ENCODE peak calls at places on chromosomes 2 and 18, in nine cellular contexts. L, N, F, I, T, B, P, O and R are unnamed samples.

GRCh38 chr2:21220930-21221329 is 97.2 kb downstream of the TDRD15 start:
- DNase-seq in L (no peak), N (no peak), F (no peak), I (no peak), T (no peak), B (peak), P (no peak), O (no peak), R (no peak)

GRCh38 chr2:97906309-97906708 is 89.4 kb downstream of the TMEM131 start:
- DNase-seq in L (no peak), N (no peak), F (no peak), I (no peak), T (no peak), B (no peak), P (no peak), O (no peak), R (no peak)

GRCh38 chr2:30178618-30179404 is 32.0 kb downstream of the YPEL5 start:
- DNase-seq in L (no peak), N (no peak), F (peak), I (no peak), T (no peak), B (no peak), P (no peak), O (no peak), R (peak)

GRCh38 chr2:196927318-196928225 is 1.1 kb upstream of the PGAP1 start:
- DNase-seq in L (peak), N (peak), F (peak), I (no peak), T (no peak), B (peak), P (no peak), O (peak), R (peak)

GRCh38 chr2:47232738-47233415 is 77.8 kb upstream of the STPG4 start:
- DNase-seq in L (no peak), N (no peak), F (peak), I (no peak), T (no peak), B (peak), P (no peak), O (no peak), R (no peak)

GRCh38 chr2:236553522-236553921 is 16.1 kb upstream of the ACKR3 start:
- DNase-seq in L (no peak), N (no peak), F (no peak), I (no peak), T (no peak), B (no peak), P (no peak), O (no peak), R (no peak)

GRCh38 chr2:165815299-165815698 is 21.3 kb upstream of the GALNT3 start:
- DNase-seq in L (no peak), N (no peak), F (no peak), I (no peak), T (no peak), B (no peak), P (no peak), O (no peak), R (no peak)

GRCh38 chr2:26292646-26293045 is 47.9 kb downstream of the HADHB start:
- DNase-seq in L (no peak), N (no peak), F (peak), I (no peak), T (no peak), B (peak), P (no peak), O (no peak), R (no peak)

GRCh38 chr2:201432551-201433388 is 18.5 kb downstream of the TRAK2 start:
- DNase-seq in L (no peak), N (no peak), F (peak), I (no peak), T (no peak), B (peak), P (peak), O (no peak), R (no peak)

GRCh38 chr2:68320118-68320641 is 431 bp upstream of the CNRIP1 start:
- DNase-seq in L (peak), N (no peak), F (no peak), I (no peak), T (no peak), B (no peak), P (no peak), O (no peak), R (no peak)

GRCh38 chr2:234981197-234982095 is 29.6 kb downstream of the SH3BP4 start:
- DNase-seq in L (peak), N (no peak), F (peak), I (no peak), T (no peak), B (peak), P (no peak), O (no peak), R (no peak)

GRCh38 chr18:49139726-49140125 is 189.0 kb upstream of the SMAD7 start:
- DNase-seq in L (no peak), N (no peak), F (no peak), I (no peak), T (no peak), B (no peak), P (no peak), O (no peak), R (no peak)

GRCh38 chr2:46364797-46365457 is 67.7 kb downstream of the EPAS1 start:
- DNase-seq in L (peak), N (peak), F (peak), I (no peak), T (no peak), B (peak), P (peak), O (peak), R (no peak)

GRCh38 chr2:48448274-48449061 is 81.5 kb upstream of the STON1 start:
- DNase-seq in L (no peak), N (no peak), F (peak), I (no peak), T (no peak), B (peak), P (no peak), O (peak), R (no peak)

GRCh38 chr2:138827426-138828054 is 47.4 kb upstream of the NXPH2 start:
- DNase-seq in L (peak), N (no peak), F (peak), I (no peak), T (no peak), B (peak), P (no peak), O (peak), R (no peak)

GRCh38 chr2:102114290-102114721 is 28.2 kb upstream of the IL1R1 start:
- DNase-seq in L (no peak), N (no peak), F (peak), I (no peak), T (no peak), B (peak), P (no peak), O (no peak), R (no peak)